ENCODE peak calls at places on chromosomes 12 and 14, in four cellular contexts. K is transverse colon, B is stomach, E is PC-3. D is an unnamed sample.

GRCh38 chr14:30125322-30125944 is 197.8 kb upstream of the PRKD1 start:
- DNase-seq in E (no peak), B (no peak), K (no peak), D (no peak)

GRCh38 chr12:14930299-14930698 is 8.0 kb downstream of the ERP27 start:
- DNase-seq in B (no peak), K (no peak), E (peak), D (no peak)

GRCh38 chr14:35332517-35333346 is 40.5 kb downstream of the PSMA6 start:
- DNase-seq in E (peak), B (peak), K (peak), D (no peak)

GRCh38 chr12:90858261-90858660 is 96.7 kb downstream of the CCER1 start:
- DNase-seq in E (peak), K (peak), B (peak), D (no peak)

GRCh38 chr14:60563113-60563512 is 54.2 kb downstream of the SIX6 start:
- DNase-seq in K (no peak), B (no peak), E (no peak), D (no peak)

GRCh38 chr14:70670992-70671651 is 29.4 kb downstream of the TTC9 start:
- DNase-seq in K (no peak), B (no peak), E (no peak), D (no peak)

GRCh38 chr14:25048170-25049126 is 1.5 kb downstream of the STXBP6 start:
- DNase-seq in B (peak), E (peak), K (peak), D (no peak)

GRCh38 chr14:101583006-101583708 is 21.9 kb downstream of the DIO3 start:
- DNase-seq in E (no peak), K (no peak), B (no peak), D (no peak)

GRCh38 chr12:113333877-113334785 is 778 bp downstream of the SLC8B1 start:
- DNase-seq in E (peak), K (peak), B (peak), D (no peak)

GRCh38 chr12:18955594-18955993 is 173.9 kb upstream of the PLEKHA5 start:
- DNase-seq in B (no peak), E (peak), K (no peak), D (no peak)

GRCh38 chr12:106721931-106722330 is 52.6 kb upstream of the RIC8B start:
- DNase-seq in E (no peak), B (no peak), K (no peak), D (no peak)

GRCh38 chr12:211639-212382 is 2.1 kb downstream of the SLC6A12 start:
- DNase-seq in E (no peak), K (no peak), B (no peak), D (no peak)

GRCh38 chr14:96122496-96122895 is 82.1 kb upstream of the BDKRB2 start:
- DNase-seq in E (no peak), K (no peak), B (no peak), D (no peak)

GRCh38 chr12:104935892-104936291 is 22.2 kb downstream of the SLC41A2 start:
- DNase-seq in B (no peak), K (no peak), E (no peak), D (no peak)

GRCh38 chr12:127133675-127134335 is 1133.2 kb upstream of the TMEM132C start:
- DNase-seq in E (peak), K (no peak), B (no peak), D (no peak)

GRCh38 chr14:26597136-26598080 is at the start of gene NOVA1:
- DNase-seq in B (no peak), K (peak), E (no peak), D (no peak)

GRCh38 chr14:55458800-55459577 is 18.6 kb upstream of the TBPL2 start:
- DNase-seq in E (peak), B (no peak), K (no peak), D (no peak)

GRCh38 chr12:7242176-7243101 is 53.0 kb downstream of the PEX5 start:
- DNase-seq in K (no peak), E (no peak), B (no peak), D (no peak)

GRCh38 chr12:10285919-10286318 is 21.8 kb upstream of the KLRD1 start:
- DNase-seq in E (no peak), K (peak), B (no peak), D (no peak)

GRCh38 chr12:19161251-19161650 is 31.7 kb downstream of the PLEKHA5 start:
- DNase-seq in K (no peak), B (no peak), E (no peak), D (no peak)

GRCh38 chr12:132582058-132582420 is 28.3 kb downstream of the LRCOL1 start:
- DNase-seq in E (no peak), B (no peak), K (no peak), D (no peak)

GRCh38 chr14:90419200-90419599 is 22.4 kb downstream of the CALM1 start:
- DNase-seq in E (peak), B (peak), K (peak), D (no peak)

GRCh38 chr12:111427417-111428074 is 21.8 kb downstream of the SH2B3 start:
- DNase-seq in B (no peak), K (no peak), E (no peak), D (no peak)

GRCh38 chr12:107468182-107468581 is 217.4 kb upstream of the PWP1 start:
- DNase-seq in E (no peak), B (no peak), K (no peak), D (no peak)

GRCh38 chr12:131950182-131950913 is 606 bp downstream of the EP400 start:
- DNase-seq in K (peak), E (no peak), B (peak), D (no peak)

GRCh38 chr12:98669751-98670150 is 24.7 kb downstream of the APAF1 start:
- DNase-seq in B (no peak), E (no peak), K (no peak), D (no peak)

GRCh38 chr12:132373967-132374820 is 44.8 kb upstream of the GALNT9 start:
- DNase-seq in B (no peak), K (no peak), E (no peak), D (no peak)

GRCh38 chr14:78967111-78967809 is 797.1 kb downstream of the NRXN3 start:
- DNase-seq in B (no peak), K (no peak), E (peak), D (no peak)

GRCh38 chr12:26054383-26054782 is 70.5 kb downstream of the BHLHE41 start:
- DNase-seq in K (no peak), E (no peak), B (no peak), D (no peak)

GRCh38 chr12:113359133-113359938 is 949 bp downstream of the PLBD2 start:
- DNase-seq in K (peak), E (peak), B (no peak), D (no peak)

GRCh38 chr14:93818857-93819256 is 30.6 kb upstream of the PRIMA1 start:
- DNase-seq in B (no peak), E (no peak), K (no peak), D (no peak)

GRCh38 chr12:108772247-108772646 is 40.9 kb upstream of the CORO1C start:
- DNase-seq in E (no peak), K (peak), B (no peak), D (peak)

GRCh38 chr12:65605019-65605418 is 219.3 kb upstream of the HMGA2 start:
- DNase-seq in B (no peak), E (no peak), K (no peak), D (no peak)

GRCh38 chr12:104501115-104501514 is 44.4 kb downstream of the CHST11 start:
- DNase-seq in K (no peak), E (no peak), B (no peak), D (no peak)

GRCh38 chr12:27730097-27730588 is 19.5 kb downstream of the MRPS35 start:
- DNase-seq in E (no peak), K (no peak), B (no peak), D (no peak)
- TF ChIP-seq CTCF in E (no peak), K (no peak), B (no peak), D (no peak)

DNA sequence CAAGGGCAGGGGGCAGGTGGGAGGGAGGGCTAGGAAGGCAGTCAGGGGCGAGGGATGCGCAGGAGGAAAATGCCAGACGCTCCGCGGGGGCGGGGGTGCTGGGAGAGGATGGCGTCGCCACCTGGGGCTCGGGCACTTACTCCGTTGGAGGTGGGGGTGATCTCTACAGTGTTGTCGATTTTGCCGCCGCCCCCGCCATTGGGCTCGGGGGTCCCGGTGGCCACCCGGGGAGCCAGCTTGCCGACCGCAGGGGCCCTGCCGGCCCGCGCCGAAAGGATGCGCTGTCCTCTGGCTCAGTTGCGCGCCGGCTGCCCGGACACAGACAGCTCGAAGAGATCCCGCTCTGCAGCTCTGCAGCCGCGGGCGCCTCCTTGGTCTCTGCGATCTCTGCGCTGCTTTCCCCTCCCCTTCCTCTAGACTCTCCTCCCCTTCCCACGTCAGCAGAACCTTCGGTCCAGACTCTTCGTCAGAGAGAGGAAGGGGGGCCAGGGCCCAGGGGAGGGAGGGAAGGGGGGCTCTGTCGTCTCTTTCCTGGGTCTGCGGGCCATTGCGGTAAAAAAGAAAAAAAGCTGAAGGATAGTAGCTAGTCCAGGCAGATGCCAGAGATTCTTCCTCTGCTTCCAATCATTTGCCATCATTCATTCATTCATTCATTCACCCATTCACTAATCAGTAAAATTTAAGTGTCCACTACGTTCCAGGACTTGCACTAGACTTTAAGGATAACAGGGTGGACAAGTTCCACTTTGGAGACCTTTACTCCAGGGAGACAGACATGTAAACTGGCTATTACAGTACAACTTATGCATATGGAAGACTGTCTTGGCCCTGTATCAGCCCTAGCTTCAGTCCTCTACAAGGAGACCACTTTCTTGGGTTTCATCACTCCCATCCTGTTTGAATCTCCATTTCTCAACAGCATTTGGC is at the start of gene SLC22A17:
- DNase-seq in E (peak), K (peak), B (peak), D (no peak)
- TF ChIP-seq CTCF in E (no peak), K (no peak), B (no peak), D (no peak)

DNA sequence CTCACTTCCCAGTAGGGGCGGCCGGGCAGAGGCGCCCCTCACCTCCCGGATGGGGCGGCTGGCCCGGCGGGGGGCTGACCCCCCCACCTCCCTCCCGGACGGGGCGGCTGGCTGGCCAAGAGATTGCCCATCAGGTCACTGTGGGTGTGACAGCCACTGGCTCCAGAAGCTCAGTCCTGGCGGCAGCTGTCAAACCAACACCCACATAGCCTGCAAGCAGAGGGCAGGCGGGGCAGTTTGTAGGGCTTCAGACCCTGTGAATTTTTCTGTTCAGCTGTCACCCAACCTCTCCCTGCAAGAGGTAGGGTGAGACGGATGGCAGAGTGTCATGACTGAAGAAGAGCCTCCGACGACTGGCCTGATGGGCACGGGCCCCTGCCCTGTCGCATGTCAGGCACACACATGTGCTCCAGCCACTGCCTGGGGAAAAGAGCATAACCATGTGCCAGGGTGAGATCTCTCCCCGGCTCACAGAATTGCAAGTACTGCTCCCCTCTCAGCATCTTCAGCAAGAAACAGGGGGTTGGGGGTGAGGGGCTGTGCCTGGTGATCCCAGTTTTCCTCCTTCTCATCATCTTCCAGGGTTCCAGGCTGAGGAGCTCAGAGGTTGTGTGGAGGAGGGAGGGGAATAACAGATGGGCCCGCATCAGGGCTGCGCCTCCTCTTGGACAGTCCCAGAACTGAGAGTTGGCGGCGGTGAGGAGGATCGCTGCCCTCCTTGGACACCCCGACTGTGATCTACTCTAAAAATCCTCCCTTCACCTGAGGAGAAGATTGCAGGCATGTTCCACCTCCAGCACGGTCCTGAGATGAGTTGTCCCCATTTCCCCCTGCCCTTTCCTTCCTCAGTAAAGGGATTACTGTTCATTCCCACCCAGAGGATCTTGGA is 11.2 kb upstream of the PRPH start:
- DNase-seq in B (no peak), K (no peak), E (no peak), D (no peak)
- TF ChIP-seq CTCF in B (no peak), K (no peak), E (no peak), D (no peak)

DNA sequence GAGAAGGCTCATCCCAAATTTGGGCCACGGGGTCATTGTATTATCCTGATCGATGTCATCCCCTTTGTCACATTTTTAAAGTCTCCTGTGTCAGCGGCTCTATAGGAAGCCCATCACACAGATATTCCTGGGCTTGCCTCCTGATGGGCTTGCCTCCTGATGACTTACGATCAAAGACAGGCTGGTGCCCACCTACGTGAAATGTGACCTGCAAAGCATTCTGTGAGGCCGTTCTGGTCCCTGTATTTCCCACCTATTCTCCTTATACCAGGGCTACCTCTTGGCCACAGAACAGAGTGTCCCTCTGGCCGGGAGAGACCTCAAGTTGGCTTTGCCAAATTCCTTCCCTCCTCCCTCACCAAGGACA is 160.0 kb downstream of the TSPAN9 start:
- DNase-seq in E (no peak), K (no peak), B (no peak), D (no peak)
- TF ChIP-seq CTCF in E (no peak), K (no peak), B (no peak), D (no peak)

GRCh38 chr14:59131926-59132763 is 56.3 kb upstream of the DAAM1 start:
- DNase-seq in K (no peak), E (no peak), B (no peak), D (no peak)

GRCh38 chr14:59134307-59134706 is 54.2 kb upstream of the DAAM1 start:
- DNase-seq in K (no peak), E (no peak), B (no peak), D (no peak)

GRCh38 chr14:59133709-59134108 is 54.8 kb upstream of the DAAM1 start:
- DNase-seq in B (no peak), E (no peak), K (no peak), D (no peak)

GRCh38 chr14:59130472-59130871 is 58.0 kb upstream of the DAAM1 start:
- DNase-seq in K (no peak), B (no peak), E (no peak), D (no peak)

GRCh38 chr14:59133202-59133601 is 55.3 kb upstream of the DAAM1 start:
- DNase-seq in E (peak), K (no peak), B (no peak), D (no peak)
- TF ChIP-seq CTCF in E (peak), K (no peak), B (no peak), D (no peak)

DNA sequence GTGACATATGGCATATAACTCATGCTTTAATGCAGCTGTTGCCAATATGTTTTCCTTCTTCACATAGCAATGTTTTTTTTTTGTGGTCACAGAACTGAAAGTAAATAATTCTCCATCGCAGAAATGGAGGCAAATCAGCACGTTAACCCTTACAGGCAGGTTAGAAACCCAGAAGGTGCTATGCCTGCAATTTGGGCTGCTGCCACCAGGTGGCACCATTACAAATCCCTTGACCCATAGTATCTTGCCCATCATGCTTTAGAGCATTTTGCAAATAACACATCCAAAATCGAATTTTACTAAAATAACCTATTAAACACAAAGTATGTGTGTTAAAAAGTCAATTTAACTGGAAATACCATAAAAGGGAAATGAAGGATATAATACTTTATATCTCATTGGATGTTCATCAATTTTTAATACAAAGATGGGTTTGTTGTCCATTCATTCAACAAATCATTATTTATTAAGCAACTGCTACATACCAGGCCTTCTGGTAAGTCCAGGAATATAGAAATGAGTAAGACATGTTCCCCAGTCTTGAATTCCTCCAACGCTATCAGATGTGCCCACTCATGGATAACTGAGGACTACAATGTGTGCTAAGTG is 340.1 kb downstream of the GLT1D1 start:
- DNase-seq in E (peak), K (peak), B (peak), D (peak)
- TF ChIP-seq CTCF in E (peak), K (peak), B (peak), D (peak)

GRCh38 chr12:123808167-123808566 is 46.1 kb downstream of the DNAH10 start:
- DNase-seq in E (peak), K (no peak), B (no peak), D (no peak)
- TF ChIP-seq CTCF in E (peak), K (peak), B (no peak), D (peak)

GRCh38 chr14:56874375-56874774 is 64.1 kb upstream of the OTX2 start:
- DNase-seq in E (peak), K (peak), B (peak), D (no peak)
- TF ChIP-seq CTCF in E (peak), K (peak), B (peak), D (peak)

GRCh38 chr12:47818382-47818700 is 1.4 kb downstream of the HDAC7 start:
- DNase-seq in B (no peak), E (no peak), K (peak), D (no peak)

GRCh38 chr12:47819544-47819901 is 180 bp downstream of the HDAC7 start:
- DNase-seq in B (no peak), K (no peak), E (no peak), D (no peak)

GRCh38 chr12:47819902-47820630 is at the start of gene HDAC7:
- DNase-seq in K (peak), E (peak), B (peak), D (no peak)

GRCh38 chr12:47818007-47818376 is 1.7 kb downstream of the HDAC7 start:
- DNase-seq in B (no peak), E (no peak), K (no peak), D (no peak)

DNA sequence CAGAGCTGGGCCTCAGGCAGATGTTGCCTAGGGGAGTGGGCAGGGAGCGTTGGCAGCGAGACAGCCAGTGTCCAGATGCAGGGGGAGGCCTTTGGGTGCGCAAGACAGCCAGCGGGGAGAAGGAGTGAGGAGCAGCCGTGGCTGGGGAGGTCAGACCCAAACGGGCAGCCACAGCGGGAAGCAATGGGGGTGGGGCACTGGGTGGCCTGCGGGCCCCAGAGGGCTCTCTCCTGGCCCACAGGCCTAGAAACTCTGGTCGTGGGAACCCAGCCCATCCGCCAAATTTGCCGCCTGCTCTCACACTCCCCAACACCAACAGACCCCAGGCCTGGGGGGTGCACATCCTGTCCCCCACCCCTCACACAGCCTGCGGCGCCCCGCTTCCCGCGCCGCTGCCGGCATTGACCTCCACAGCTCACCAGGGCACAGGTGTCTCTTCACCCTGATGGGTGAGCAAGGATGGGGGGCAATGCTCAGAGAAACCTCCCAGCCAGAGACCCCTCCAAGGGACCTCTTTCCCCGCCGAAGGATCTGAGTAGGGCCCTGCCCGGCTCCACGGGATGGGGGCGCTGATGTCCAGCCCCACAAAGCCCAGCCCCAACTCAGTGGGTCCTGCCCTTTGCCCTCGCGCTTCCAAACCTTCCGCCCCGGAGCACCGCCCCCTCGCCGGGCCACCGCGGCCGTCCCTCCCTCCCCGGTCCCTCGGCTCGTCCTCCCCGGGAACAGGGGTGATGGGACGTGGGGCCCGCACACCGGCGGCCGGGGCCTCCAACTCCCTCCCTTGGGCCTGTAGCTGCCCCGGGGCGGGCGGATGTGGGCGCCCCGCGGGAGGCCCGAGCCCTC is 781 bp downstream of the HDAC7 start:
- DNase-seq in E (no peak), B (peak), K (peak), D (no peak)
- TF ChIP-seq CTCF in E (peak), B (no peak), K (peak), D (no peak)

GRCh38 chr12:31629756-31630732 is 29.4 kb upstream of the ETFBKMT start:
- DNase-seq in K (no peak), B (peak), E (no peak), D (no peak)
- TF ChIP-seq CTCF in K (no peak), B (no peak), E (no peak), D (no peak)